ENCODE peak calls at places on chromosomes 2 and 18, in five cellular contexts. I, E, X, W and N are unnamed samples. For H3F3A, the result is how much of the 10 kb centered on the place peaks cover.

GRCh38 chr2:112795720-112796119 is 11.4 kb upstream of the IL1A start:
- DNase-seq in I (peak), X (no peak), E (peak), W (no peak), N (no peak)

GRCh38 chr18:22691988-22692710 is 241.0 kb upstream of the RBBP8 start:
- DNase-seq in X (peak), E (no peak), I (no peak), W (no peak), N (no peak)

GRCh38 chr2:23794234-23794633 is 132.7 kb downstream of the ATAD2B start:
- DNase-seq in E (no peak), X (no peak), I (no peak), W (no peak), N (no peak)

GRCh38 chr18:4096501-4096900 is 358.6 kb downstream of the DLGAP1 start:
- DNase-seq in W (no peak), I (no peak), E (no peak), X (peak), N (no peak)

GRCh38 chr2:181309576-181309975 is 147.6 kb upstream of the ITGA4 start:
- DNase-seq in W (no peak), I (no peak), X (no peak), E (no peak), N (peak)

GRCh38 chr2:149661844-149662243 is 74.3 kb upstream of the MMADHC start:
- DNase-seq in E (peak), X (peak), W (peak), I (peak), N (no peak)

GRCh38 chr2:165682546-165682945 is 111.5 kb downstream of the GALNT3 start:
- DNase-seq in E (no peak), W (no peak), I (no peak), X (no peak), N (no peak)

GRCh38 chr2:33478968-33479691 is 2.7 kb downstream of the RASGRP3 start:
- DNase-seq in W (no peak), E (no peak), X (no peak), I (no peak), N (peak)

GRCh38 chr2:240205348-240205747 is 64.9 kb upstream of the OTOS start:
- DNase-seq in X (peak), I (peak), E (peak), W (peak), N (no peak)

GRCh38 chr2:70385966-70386595 is 84.2 kb upstream of the FAM136A start:
- DNase-seq in I (peak), X (peak), W (peak), E (no peak), N (no peak)

GRCh38 chr2:64325477-64325851 is 128.5 kb upstream of the LGALSL start:
- DNase-seq in X (peak), E (no peak), W (no peak), I (no peak), N (no peak)

GRCh38 chr2:159933727-159934049 is 128.7 kb downstream of the PLA2R1 start:
- DNase-seq in W (no peak), E (no peak), X (no peak), I (no peak), N (peak)

DNA sequence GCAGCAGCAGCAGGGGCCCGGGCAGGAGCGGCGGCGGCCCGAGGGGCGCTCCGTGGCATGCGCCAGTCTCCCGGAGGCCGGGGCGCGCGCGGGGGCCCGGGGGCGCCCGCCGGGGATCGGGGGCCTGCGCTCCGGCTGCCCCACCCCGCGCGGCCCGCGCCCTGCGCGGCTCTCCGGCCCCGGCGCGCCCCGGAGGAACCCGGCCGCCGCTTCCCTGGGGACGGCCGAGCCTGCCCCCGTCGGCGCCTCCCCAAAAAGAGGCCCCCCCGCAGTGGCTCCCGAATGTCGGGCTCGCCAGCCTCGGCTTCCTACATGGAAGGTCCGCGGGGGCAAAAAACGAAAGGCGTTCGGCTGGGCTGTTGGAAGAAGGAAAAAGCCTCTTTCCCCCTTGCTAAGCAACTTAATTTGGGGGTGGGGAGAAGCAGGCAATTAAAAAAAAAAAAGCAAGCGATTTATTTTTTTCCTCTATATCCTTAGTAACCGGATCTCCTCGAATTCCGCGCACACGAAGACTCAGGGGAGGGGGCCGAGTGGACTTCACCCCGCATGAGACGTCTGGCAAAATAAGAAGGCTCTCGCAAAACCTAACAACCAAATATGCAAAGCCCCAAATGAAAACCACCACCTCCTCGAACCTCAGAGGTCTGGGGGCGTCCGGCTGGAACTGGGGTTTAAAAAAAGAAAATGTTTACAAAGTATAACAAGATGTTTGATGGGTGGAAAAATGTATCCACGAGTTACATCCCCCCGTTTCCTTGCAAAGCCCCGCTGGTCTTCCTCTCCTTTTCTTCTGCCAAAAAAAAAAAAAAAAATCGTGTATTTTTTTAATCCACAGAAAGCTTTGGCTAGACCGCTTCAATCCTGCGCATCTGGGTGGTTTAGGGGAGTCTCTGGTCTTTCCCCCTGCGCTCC is at the start of gene SMAD7:
- DNase-seq in X (peak), E (no peak), W (no peak), I (no peak), N (no peak)
- H3F3A ChIP-seq in X (half or more), E (under half), W (under half), I (under half), N (under half)

DNA sequence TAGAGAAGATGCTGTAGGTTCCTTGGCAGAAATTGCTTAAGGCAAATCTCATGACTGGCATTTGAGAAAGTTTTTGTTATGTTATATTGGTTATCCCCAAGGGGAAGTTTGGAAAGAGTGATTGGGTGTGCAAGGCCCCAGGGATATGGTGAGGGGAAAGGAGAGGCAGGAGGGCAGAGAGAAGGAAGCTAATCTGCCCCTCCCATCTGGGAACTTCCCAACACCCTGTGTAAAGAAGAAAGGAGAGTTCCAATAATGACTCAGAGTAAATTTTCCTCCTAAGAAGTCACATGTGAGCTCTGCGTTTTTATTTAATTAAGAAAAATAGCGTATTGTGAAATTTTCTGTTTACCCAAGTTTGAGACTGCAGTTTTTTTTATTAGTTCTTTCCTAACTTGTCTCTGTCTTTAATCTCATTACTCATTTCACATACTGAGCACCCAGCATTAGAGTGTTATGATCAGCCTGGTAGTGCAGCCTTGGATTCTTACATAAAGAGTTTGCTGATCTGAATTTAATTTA is 3.1 kb upstream of the KYNU start:
- DNase-seq in W (no peak), I (peak), X (peak), E (peak), N (no peak)
- H3F3A ChIP-seq in W (under half), I (under half), X (under half), E (under half), N (under half)

DNA sequence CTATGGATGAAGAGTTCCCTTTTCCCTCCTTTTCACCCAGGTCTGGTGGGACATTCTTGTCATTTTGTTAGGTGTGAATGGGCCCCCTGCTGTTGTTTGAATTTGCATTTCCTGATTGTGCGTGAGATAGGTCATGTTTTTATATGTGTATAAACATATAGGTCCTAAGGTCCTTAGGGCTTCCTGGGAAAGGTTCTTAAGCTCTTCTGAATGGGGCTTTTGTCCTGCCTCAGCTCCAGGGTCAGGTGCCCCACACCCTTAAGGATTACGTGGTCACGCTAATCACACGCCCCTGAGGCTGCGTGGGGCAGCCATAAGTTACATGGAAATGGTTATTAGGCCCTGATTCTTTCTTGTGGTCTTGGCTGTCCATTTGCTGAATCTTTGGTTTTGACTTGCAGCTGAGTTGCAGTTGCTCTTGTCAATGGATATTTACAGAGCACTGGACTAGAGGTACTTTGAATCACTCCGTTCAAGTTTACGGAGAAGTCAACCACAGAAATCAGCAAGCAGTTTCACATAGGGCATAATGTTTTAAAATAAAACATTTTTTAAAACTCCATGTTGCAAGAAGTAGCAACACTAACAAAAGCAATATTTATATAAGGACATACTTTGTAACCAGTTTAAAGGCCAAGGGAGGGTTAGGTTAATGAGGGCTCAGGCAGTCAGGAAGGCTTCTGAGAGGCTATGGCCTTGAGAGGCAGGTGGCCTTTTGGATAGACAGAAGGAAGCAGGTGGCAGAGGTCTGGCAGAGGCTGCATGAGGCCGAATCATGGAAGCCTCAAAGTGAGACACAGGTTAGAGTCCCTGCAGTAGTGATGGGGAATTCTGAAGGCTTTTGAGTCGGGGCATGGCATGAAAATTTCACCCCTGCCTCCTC is 24.2 kb downstream of the LIPG start:
- DNase-seq in I (no peak), X (no peak), W (peak), E (no peak), N (no peak)
- H3F3A ChIP-seq in I (under half), X (under half), W (under half), E (under half), N (under half)

GRCh38 chr2:43226558-43226954 is at the start of gene ZFP36L2:
- DNase-seq in X (peak), E (peak), W (peak), I (peak), N (peak)

GRCh38 chr2:43228782-43229659 is 2.6 kb upstream of the ZFP36L2 start:
- DNase-seq in I (peak), X (peak), E (no peak), W (no peak), N (peak)

GRCh38 chr2:43226955-43227829 is 786 bp upstream of the ZFP36L2 start:
- DNase-seq in X (peak), W (peak), E (peak), I (peak), N (peak)

GRCh38 chr2:43227830-43228280 is 1.4 kb upstream of the ZFP36L2 start:
- DNase-seq in X (no peak), I (peak), E (no peak), W (no peak), N (peak)

GRCh38 chr2:43228341-43228751 is 1.9 kb upstream of the ZFP36L2 start:
- DNase-seq in I (no peak), W (no peak), X (peak), E (no peak), N (peak)
- H3F3A ChIP-seq in I (under half), W (under half), X (under half), E (under half), N (under half)